ENCODE peak calls at places on chromosomes 4 and X, in seven cellular contexts. M is mesendoderm, L is IMR-90, G is H9, E is mesenchymal stem cell, B is H1, Z is trophoblast cell. Q is an unnamed sample.

GRCh38 chr4:71147261-71147660 is 153.8 kb downstream of the DCK start:
- DNase-seq in G (no peak), M (no peak), Z (no peak), E (no peak), B (no peak), L (peak; percentile 45), Q (no peak)

GRCh38 chrX:69968956-69969355 is 80.8 kb downstream of the AWAT2 start:
- DNase-seq in G (no peak), B (no peak), E (no peak), M (no peak), Z (no peak), L (no peak), Q (no peak)

GRCh38 chrX:152907084-152907651 is 9.3 kb downstream of the ZNF185 start:
- DNase-seq in M (peak; percentile 92), E (peak; percentile 88), G (peak; percentile 85), Z (no peak), L (peak; percentile 94), B (no peak), Q (peak; percentile 27)

GRCh38 chrX:6307156-6307555 is 78.5 kb upstream of the NLGN4X start:
- DNase-seq in B (no peak), L (no peak), M (peak; percentile 1), G (no peak), E (no peak), Z (no peak), Q (no peak)

GRCh38 chr4:154329939-154330338 is 161.7 kb downstream of the DCHS2 start:
- DNase-seq in E (peak; percentile 71), L (peak; percentile 24), G (no peak), M (no peak), B (no peak), Z (peak; percentile 14), Q (no peak)

GRCh38 chrX:67347145-67347544 is 196.7 kb upstream of the AR start:
- DNase-seq in L (no peak), M (no peak), E (no peak), Z (no peak), B (no peak), G (no peak), Q (no peak)

GRCh38 chr4:158302076-158302866 is 92.0 kb downstream of the TMEM144 start:
- DNase-seq in G (no peak), E (no peak), B (no peak), Z (peak; percentile 89), L (peak; percentile 80), M (peak; percentile 28), Q (no peak)

GRCh38 chrX:18228069-18228468 is 7.4 kb upstream of the BEND2 start:
- DNase-seq in B (no peak), L (no peak), M (no peak), Z (no peak), G (no peak), E (no peak), Q (no peak)

GRCh38 chr4:155248002-155248896 is 39.8 kb downstream of the NPY2R start:
- DNase-seq in L (no peak), M (peak; percentile 44), E (no peak), Z (no peak), B (no peak), G (peak; percentile 50), Q (peak; percentile 64)

GRCh38 chrX:71542411-71542810 is 9.5 kb downstream of the OGT start:
- DNase-seq in G (no peak), M (no peak), E (peak; percentile 43), L (peak; percentile 77), Z (no peak), B (no peak), Q (no peak)

GRCh38 chr4:56310401-56310800 is 76.9 kb downstream of the AASDH start:
- DNase-seq in Z (no peak), G (no peak), M (no peak), E (no peak), B (no peak), L (no peak), Q (no peak)

GRCh38 chrX:10101269-10101668 is 55.5 kb upstream of the CLCN4 start:
- DNase-seq in B (no peak), Z (peak; percentile 68), L (peak; percentile 40), G (no peak), M (no peak), E (peak; percentile 62), Q (no peak)

GRCh38 chrX:25524150-25524549 is 508.4 kb upstream of the ARX start:
- DNase-seq in B (no peak), E (no peak), G (no peak), M (no peak), L (peak; percentile 33), Z (no peak), Q (no peak)

GRCh38 chr4:84647307-84647884 is 64.5 kb downstream of the CDS1 start:
- DNase-seq in E (peak; percentile 42), B (no peak), M (peak; percentile 16), Z (no peak), L (no peak), G (peak; percentile 60), Q (no peak)

GRCh38 chr4:125303821-125304220 is 10.9 kb upstream of the FAT4 start:
- DNase-seq in Z (no peak), B (no peak), G (no peak), M (no peak), E (peak; percentile 14), L (no peak), Q (no peak)

GRCh38 chrX:20217906-20218305 is 48.8 kb downstream of the RPS6KA3 start:
- DNase-seq in L (no peak), E (no peak), G (no peak), B (no peak), Z (no peak), M (peak; percentile 28), Q (no peak)

GRCh38 chrX:51459125-51459524 is 37.3 kb downstream of the NUDT11 start:
- DNase-seq in M (peak; percentile 44), Z (peak; percentile 1), L (peak; percentile 13), E (peak; percentile 18), B (no peak), G (no peak), Q (no peak)

GRCh38 chr4:85391568-85392410 is 83.2 kb upstream of the ARHGAP24 start:
- DNase-seq in E (peak; percentile 24), M (no peak), B (no peak), L (no peak), G (no peak), Z (no peak), Q (no peak)

GRCh38 chrX:54294306-54294705 is 63.5 kb downstream of the WNK3 start:
- DNase-seq in M (no peak), L (no peak), G (no peak), B (no peak), E (no peak), Z (no peak), Q (no peak)

GRCh38 chrX:110156167-110156754 is 153.3 kb downstream of the TMEM164 start:
- DNase-seq in M (no peak), Z (no peak), L (no peak), B (no peak), E (no peak), G (no peak), Q (no peak)

GRCh38 chr4:163562496-163562895 is 68.0 kb downstream of the TMA16 start:
- DNase-seq in M (no peak), Z (no peak), B (no peak), E (no peak), L (no peak), G (no peak), Q (no peak)

GRCh38 chr4:92968556-92968955 is 664.8 kb downstream of the GRID2 start:
- DNase-seq in B (no peak), L (no peak), Z (no peak), G (no peak), M (no peak), E (no peak), Q (no peak)

GRCh38 chr4:52825311-52826090 is 36.6 kb upstream of the RASL11B start:
- DNase-seq in L (peak; percentile 10), E (peak; percentile 56), Z (peak; percentile 27), M (peak; percentile 47), B (no peak), G (peak; percentile 17), Q (no peak)

DNA sequence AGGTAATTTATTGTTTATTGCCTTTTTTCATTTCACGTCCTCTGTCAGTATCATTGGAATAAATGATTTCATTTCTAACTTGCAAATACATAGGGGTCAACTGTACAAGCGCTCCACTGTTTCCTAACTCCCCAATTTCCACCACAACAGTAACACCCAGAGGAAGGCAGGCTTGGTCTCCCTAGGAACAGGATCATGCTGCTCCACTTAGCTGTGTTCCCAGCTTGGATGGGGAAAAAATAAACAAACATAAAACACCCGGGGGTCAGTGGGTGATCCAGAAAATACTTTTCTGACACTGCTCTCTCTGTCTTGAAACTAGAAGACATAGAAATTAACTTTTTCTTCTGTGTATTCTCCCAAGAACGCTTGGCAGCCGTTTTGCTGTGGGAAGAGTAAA is 772.5 kb downstream of the TRIML1 start:
- DNase-seq in E (no peak), Z (no peak), B (no peak), G (no peak), L (no peak), M (no peak), Q (no peak)
- H2BK120ac ChIP-seq in E (no peak overlapping the region), Z (no peak overlapping the region), B (no peak overlapping the region), G (no peak overlapping the region), L (no peak overlapping the region), M (no peak overlapping the region), Q (no peak overlapping the region)

DNA sequence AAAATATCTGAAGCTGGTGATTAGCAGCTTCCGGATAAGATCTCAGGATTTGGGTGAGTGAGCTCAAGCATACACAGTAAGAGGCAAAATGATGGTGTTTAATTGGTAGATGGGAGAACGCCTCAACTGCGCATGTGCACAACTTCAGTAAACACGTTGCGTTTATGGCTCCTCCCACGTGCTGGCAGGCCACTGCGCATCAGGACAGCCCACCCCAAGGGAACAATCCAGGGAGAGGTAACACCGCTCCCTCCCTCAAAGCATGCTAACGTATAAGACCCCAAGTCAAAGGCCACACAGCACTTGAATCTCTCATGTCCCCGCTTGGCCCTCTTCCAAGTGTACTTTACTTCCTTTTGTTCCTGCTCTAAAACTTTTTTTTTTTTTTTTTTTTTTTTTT is 10.4 kb upstream of the CENPU start:
- DNase-seq in E (no peak), Z (no peak), B (no peak), G (no peak), L (no peak), M (no peak), Q (no peak)
- H3K9ac ChIP-seq in E (no peak overlapping the region), Z (peak overlapping the region; percentile 60), B (no peak overlapping the region), G (no peak overlapping the region), L (no peak overlapping the region), M (no peak overlapping the region), Q (no peak overlapping the region)

DNA sequence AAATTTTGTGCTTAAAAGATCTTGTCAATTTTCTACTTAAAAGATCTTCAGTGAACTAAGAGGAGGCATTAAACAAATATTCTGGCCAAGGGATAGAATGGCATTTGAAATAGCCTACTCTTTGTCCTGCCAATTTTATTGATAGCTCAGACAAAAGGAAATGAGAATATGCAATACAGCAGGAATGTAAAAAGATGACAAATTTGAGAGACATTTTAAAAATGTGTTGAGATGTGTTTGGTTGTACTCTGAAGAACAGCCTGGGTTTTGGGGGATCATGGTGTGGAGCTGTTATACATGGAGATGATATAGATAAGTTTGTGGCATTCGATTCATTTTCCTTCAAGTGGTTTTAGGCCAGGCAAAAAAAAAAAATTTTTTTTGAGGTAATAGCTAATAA is 11.6 kb upstream of the MAD2L1 start:
- DNase-seq in B (no peak), M (no peak), Z (no peak), E (no peak), G (no peak), L (no peak), Q (no peak)
- H2BK120ac ChIP-seq in B (no peak overlapping the region), M (no peak overlapping the region), Z (no peak overlapping the region), E (no peak overlapping the region), G (no peak overlapping the region), L (no peak overlapping the region), Q (no peak overlapping the region)

DNA sequence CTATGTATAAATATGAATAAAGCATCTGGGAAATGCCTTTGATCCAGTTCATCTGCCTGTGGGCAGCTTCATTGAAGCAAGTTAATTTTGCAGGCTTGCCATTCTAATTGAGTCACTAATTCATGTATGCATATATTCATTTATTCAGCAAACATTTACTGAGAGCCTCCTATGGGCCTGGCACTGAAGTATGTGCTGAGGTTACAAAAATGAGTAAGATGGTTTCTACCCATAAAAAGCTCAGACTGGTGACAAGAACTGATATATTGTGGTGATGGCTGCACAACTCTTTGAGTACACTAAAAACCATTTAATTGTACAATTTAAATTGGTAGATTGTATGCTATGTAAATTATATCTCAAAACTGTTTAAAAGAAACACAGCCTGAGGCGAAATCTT is 1.1 kb upstream of the MRPL1 start:
- DNase-seq in Z (no peak), M (peak; percentile 4), G (no peak), L (no peak), E (no peak), B (no peak), Q (no peak)
- H3K9ac ChIP-seq in Z (no peak overlapping the region), M (no peak overlapping the region), G (peak overlapping the region; percentile 58), L (peak overlapping the region; percentile 72), E (peak overlapping the region; percentile 100), B (peak overlapping the region; percentile 52), Q (no peak overlapping the region)

Q was measured in neuronal stem cell.